ENCODE peak calls at places on chromosomes 5 and 9, in six cellular contexts. T is NCI-H226; B is mucosa of gallbladder; F is stimulated activated naive CD4-positive, alpha-beta T cell; J is activated B cell treated with CpG ODN at 0.5 μM for 24 hours; N is stimulated activated CD4-positive, alpha-beta T cell treated with anti-CD3 and anti-CD28 coated beads, Interleukin-1b, Interleukin-23, amount 100 ng/mL, for 24 hours. S is an unnamed sample.

GRCh38 chr9:77885104-77885672 is 146.4 kb downstream of the GNAQ start:
- DNase-seq in T (no peak), B (no peak), F (no peak), J (no peak), N (no peak), S (no peak)

GRCh38 chr9:133824106-133824801 is 86.1 kb upstream of the SARDH start:
- DNase-seq in T (no peak), B (no peak), F (no peak), J (no peak), N (no peak), S (no peak)

GRCh38 chr9:110526426-110526825 is 53.1 kb downstream of the SVEP1 start:
- DNase-seq in T (peak; percentile 66), B (no peak), F (no peak), J (no peak), N (no peak), S (no peak)

GRCh38 chr9:27542519-27542918 is 12.9 kb upstream of the MOB3B start:
- DNase-seq in T (no peak), B (no peak), F (no peak), J (no peak), N (no peak), S (no peak)

GRCh38 chr9:38029923-38030638 is 38.9 kb downstream of the SHB start:
- DNase-seq in T (no peak), B (no peak), F (no peak), J (no peak), N (no peak), S (no peak)

GRCh38 chr5:61280205-61280604 is 51.9 kb upstream of the ZSWIM6 start:
- DNase-seq in T (peak; percentile 85), B (peak; percentile 54), F (no peak), J (no peak), N (no peak), S (peak; percentile 67)

GRCh38 chr5:154287136-154287535 is 96.6 kb downstream of the GALNT10 start:
- DNase-seq in T (peak; percentile 94), B (peak; percentile 77), F (no peak), J (no peak), N (no peak), S (no peak)

GRCh38 chr5:72842816-72843215 is 26.4 kb downstream of the TNPO1 start:
- DNase-seq in T (no peak), B (no peak), F (no peak), J (no peak), N (no peak), S (no peak)

GRCh38 chr5:69138796-69139195 is 28.2 kb upstream of the CCNB1 start:
- DNase-seq in T (no peak), B (no peak), F (no peak), J (no peak), N (no peak), S (no peak)

GRCh38 chr9:89879711-89880110 is 274.9 kb downstream of the GADD45G start:
- DNase-seq in T (no peak), B (peak; percentile 20), F (no peak), J (peak; percentile 9), N (no peak), S (no peak)